ENCODE peak calls at places on chromosomes 3 and 15, in eight cellular contexts. C is mammary epithelial cell; Q is GM06990; M is stomach; A is HL-60; E is fibroblast of lung; D is CD4-positive, alpha-beta T cell; L is lung. I is an unnamed sample.

GRCh38 chr3:53939081-53939582 is 47.5 kb upstream of the SELENOK start:
- DNase-seq in C (no peak), Q (no peak), M (no peak), A (no peak), E (no peak), D (no peak), L (no peak), I (no peak)

GRCh38 chr15:68354923-68355322 is 77.0 kb downstream of the ITGA11 start:
- DNase-seq in C (peak; percentile 93), Q (no peak), M (no peak), A (no peak), E (peak; percentile 99), D (no peak), L (no peak), I (no peak)

GRCh38 chr3:29181149-29181780 is 99.6 kb upstream of the RBMS3 start:
- DNase-seq in C (no peak), Q (peak; percentile 41), M (no peak), A (no peak), E (no peak), D (no peak), L (no peak), I (no peak)

GRCh38 chr15:88454867-88455810 is 12.0 kb downstream of the MRPL46 start:
- DNase-seq in C (peak; percentile 59), Q (peak; percentile 23), M (peak; percentile 67), A (no peak), E (peak; percentile 72), D (peak; percentile 40), L (peak; percentile 58), I (peak; percentile 70)

GRCh38 chr3:77079988-77080585 is 40.2 kb downstream of the ROBO2 start:
- DNase-seq in C (no peak), Q (no peak), M (no peak), A (no peak), E (no peak), D (no peak), L (no peak), I (no peak)

GRCh38 chr3:115402651-115403050 is 220.7 kb upstream of the GAP43 start:
- DNase-seq in C (no peak), Q (no peak), M (no peak), A (no peak), E (peak; percentile 40), D (no peak), L (no peak), I (no peak)

GRCh38 chr3:21486381-21486935 is 264.6 kb downstream of the ZNF385D start:
- DNase-seq in C (no peak), Q (no peak), M (no peak), A (no peak), E (peak; percentile 67), D (no peak), L (no peak), I (no peak)

GRCh38 chr15:90376789-90377188 is 11.3 kb upstream of the IQGAP1 start:
- DNase-seq in C (no peak), Q (no peak), M (peak; percentile 30), A (no peak), E (no peak), D (peak; percentile 50), L (no peak), I (no peak)

GRCh38 chr15:37034835-37035234 is 65.5 kb downstream of the MEIS2 start:
- DNase-seq in C (no peak), Q (peak; percentile 24), M (no peak), A (no peak), E (no peak), D (no peak), L (no peak), I (no peak)

GRCh38 chr15:36605626-36606263 is 26.3 kb downstream of the CDIN1 start:
- DNase-seq in C (no peak), Q (no peak), M (no peak), A (no peak), E (no peak), D (no peak), L (no peak), I (no peak)

GRCh38 chr15:39426552-39427532 is 154.0 kb upstream of the THBS1 start:
- DNase-seq in C (peak; percentile 60), Q (peak; percentile 79), M (peak; percentile 46), A (peak; percentile 81), E (peak; percentile 95), D (peak; percentile 57), L (peak; percentile 54), I (no peak)

GRCh38 chr15:79811406-79812405 is 85.1 kb downstream of the MTHFS start:
- DNase-seq in C (peak; percentile 27), Q (no peak), M (peak; percentile 81), A (no peak), E (peak; percentile 61), D (no peak), L (peak; percentile 67), I (no peak)

GRCh38 chr15:24977686-24978085 is 22.9 kb downstream of the SNRPN start:
- DNase-seq in C (no peak), Q (no peak), M (no peak), A (no peak), E (no peak), D (no peak), L (no peak), I (no peak)

GRCh38 chr15:24971772-24972171 is 17.0 kb downstream of the SNRPN start:
- DNase-seq in C (no peak), Q (no peak), M (no peak), A (no peak), E (no peak), D (no peak), L (no peak), I (no peak)

GRCh38 chr15:24971052-24971451 is 16.3 kb downstream of the SNRPN start:
- DNase-seq in C (no peak), Q (no peak), M (no peak), A (no peak), E (no peak), D (no peak), L (no peak), I (no peak)

DNA sequence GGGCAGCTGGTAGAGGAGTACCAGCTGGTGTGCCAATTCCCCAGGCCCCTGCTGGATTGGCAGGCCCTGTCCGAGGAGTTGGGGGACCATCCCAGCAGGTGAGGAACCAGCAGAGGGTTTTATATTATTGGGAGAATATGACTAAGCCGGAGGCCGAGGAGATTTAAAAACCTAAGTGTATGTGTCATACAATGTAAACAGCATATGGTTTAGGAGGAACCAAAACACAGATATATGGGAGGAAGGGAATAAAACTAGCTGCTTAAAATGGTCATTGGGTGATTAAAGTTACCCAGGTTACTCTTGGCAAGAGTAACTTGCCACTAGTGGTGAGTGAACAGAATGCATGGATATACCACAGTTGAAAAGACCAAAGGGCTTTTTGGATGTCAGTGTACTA is 22.1 kb downstream of the SNRPN start:
- DNase-seq in C (no peak), Q (no peak), M (no peak), A (no peak), E (no peak), D (no peak), L (no peak), I (no peak)
- TF ChIP-seq CTCF in C (no peak), Q (no peak), M (no peak), A (no peak), E (no peak), D (no peak), L (no peak), I (peak; percentile 40)

DNA sequence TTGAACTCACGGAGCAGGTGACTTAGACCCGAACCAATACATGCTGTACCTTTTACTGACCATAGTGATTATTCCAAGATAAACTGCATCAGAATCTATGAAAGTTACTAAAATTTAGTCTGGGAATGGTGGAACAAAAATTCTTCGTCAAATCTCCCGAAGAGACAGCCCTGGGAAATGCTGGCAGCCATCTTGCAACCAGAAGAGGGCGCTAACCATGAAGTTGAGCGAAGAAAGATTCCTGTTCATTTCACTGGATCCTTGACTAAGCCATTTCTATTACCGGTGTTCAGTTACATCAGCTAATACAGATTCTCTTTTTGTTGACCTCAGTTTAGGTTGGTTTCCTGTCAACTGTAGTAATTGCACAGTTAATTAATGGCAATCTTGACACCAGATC is 199.6 kb downstream of the SLC9A9 start:
- DNase-seq in C (no peak), Q (no peak), M (no peak), A (no peak), E (no peak), D (no peak), L (no peak), I (peak; percentile 49)
- TF ChIP-seq CTCF in C (peak; percentile 51), Q (peak; percentile 29), M (no peak), A (no peak), E (peak; percentile 37), D (peak; percentile 13), L (no peak), I (peak; percentile 58)

GRCh38 chr15:47870956-47871625 is 153.8 kb downstream of the SEMA6D start:
- DNase-seq in C (peak; percentile 12), Q (no peak), M (no peak), A (no peak), E (peak; percentile 86), D (no peak), L (no peak), I (no peak)
- TF ChIP-seq CTCF in C (no peak), Q (no peak), M (no peak), A (no peak), E (no peak), D (no peak), L (no peak), I (no peak)

GRCh38 chr15:30033211-30033610 is 49.5 kb upstream of the GOLGA8J start:
- DNase-seq in C (no peak), Q (no peak), M (no peak), A (no peak), E (no peak), D (no peak), L (no peak), I (no peak)

GRCh38 chr15:30036304-30036703 is 46.5 kb upstream of the GOLGA8J start:
- DNase-seq in C (no peak), Q (no peak), M (no peak), A (no peak), E (no peak), D (no peak), L (no peak), I (no peak)

GRCh38 chr15:30033763-30034162 is 49.0 kb upstream of the GOLGA8J start:
- DNase-seq in C (no peak), Q (no peak), M (no peak), A (no peak), E (no peak), D (no peak), L (no peak), I (no peak)

DNA sequence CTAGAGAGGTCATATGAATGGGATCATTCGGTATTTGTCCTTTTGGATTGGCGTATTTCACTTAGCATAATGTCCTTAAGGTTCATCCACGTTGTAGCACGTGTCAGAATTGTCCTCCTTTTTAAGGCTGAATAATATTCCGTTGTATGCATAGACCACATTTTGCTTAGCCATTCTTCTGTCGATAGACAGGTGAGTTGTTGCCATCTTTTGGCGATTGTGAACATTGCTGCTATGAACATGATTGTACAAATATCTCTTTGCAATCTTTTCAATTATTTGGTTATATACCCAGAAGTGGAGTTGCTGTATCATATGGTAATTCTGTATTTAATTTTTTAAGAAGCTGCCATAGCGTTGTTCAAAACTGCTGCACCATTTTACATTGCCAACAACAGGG is 52.4 kb upstream of the GOLGA8J start:
- DNase-seq in C (no peak), Q (no peak), M (no peak), A (no peak), E (no peak), D (no peak), L (no peak), I (no peak)
- TF ChIP-seq CTCF in C (peak; percentile 30), Q (no peak), M (no peak), A (no peak), E (no peak), D (no peak), L (no peak), I (no peak)